ENCODE peak calls at places on chromosomes 4 and X, in four cellular contexts. One of them, this sample, is unnamed.

GRCh38 chrX:139204903-139205667 is 325.5 kb upstream of the F9 start:
- DNase-seq in lower lobe of right lung: peak
- DNase-seq in fibroblast of mammary gland: no peak
- DNase-seq in HT-29: no peak
- DNase-seq in this sample: peak

GRCh38 chr4:11542952-11543351 is 114.3 kb upstream of the HS3ST1 start:
- DNase-seq in fibroblast of mammary gland: no peak
- DNase-seq in lower lobe of right lung: no peak
- DNase-seq in HT-29: no peak
- DNase-seq in this sample: no peak

GRCh38 chrX:31236231-31236630 is 164.4 kb upstream of the FTHL17 start:
- DNase-seq in fibroblast of mammary gland: no peak
- DNase-seq in lower lobe of right lung: no peak
- DNase-seq in HT-29: no peak
- DNase-seq in this sample: no peak

GRCh38 chr4:128528177-128528576 is 240.6 kb upstream of the PGRMC2 start:
- DNase-seq in fibroblast of mammary gland: no peak
- DNase-seq in lower lobe of right lung: no peak
- DNase-seq in HT-29: no peak
- DNase-seq in this sample: no peak

GRCh38 chr4:6576932-6577331 is 1.9 kb downstream of the MAN2B2 start:
- DNase-seq in fibroblast of mammary gland: no peak
- DNase-seq in HT-29: no peak
- DNase-seq in lower lobe of right lung: no peak
- DNase-seq in this sample: no peak

GRCh38 chr4:80967346-80967745 is 63.2 kb upstream of the BMP3 start:
- DNase-seq in HT-29: no peak
- DNase-seq in fibroblast of mammary gland: peak
- DNase-seq in lower lobe of right lung: no peak
- DNase-seq in this sample: no peak

GRCh38 chrX:134172588-134173259 is 64.3 kb upstream of the CCDC160 start:
- DNase-seq in fibroblast of mammary gland: no peak
- DNase-seq in HT-29: no peak
- DNase-seq in lower lobe of right lung: peak
- DNase-seq in this sample: peak

GRCh38 chr4:142443469-142443868 is 402.6 kb downstream of the INPP4B start:
- DNase-seq in HT-29: no peak
- DNase-seq in lower lobe of right lung: no peak
- DNase-seq in fibroblast of mammary gland: no peak
- DNase-seq in this sample: no peak

GRCh38 chr4:111506706-111507105 is 638.5 kb upstream of the FAM241A start:
- DNase-seq in lower lobe of right lung: no peak
- DNase-seq in fibroblast of mammary gland: peak
- DNase-seq in HT-29: no peak
- DNase-seq in this sample: no peak

GRCh38 chr4:152114562-152114961 is 353.8 kb upstream of the GATB start:
- DNase-seq in fibroblast of mammary gland: no peak
- DNase-seq in lower lobe of right lung: no peak
- DNase-seq in HT-29: no peak
- DNase-seq in this sample: no peak

GRCh38 chr4:173417833-173418232 is 18.9 kb upstream of the SCRG1 start:
- DNase-seq in fibroblast of mammary gland: no peak
- DNase-seq in lower lobe of right lung: no peak
- DNase-seq in HT-29: no peak
- DNase-seq in this sample: no peak

GRCh38 chr4:140046037-140046436 is 107.9 kb downstream of the MAML3 start:
- DNase-seq in fibroblast of mammary gland: no peak
- DNase-seq in lower lobe of right lung: no peak
- DNase-seq in HT-29: no peak
- DNase-seq in this sample: no peak

GRCh38 chrX:9464435-9465371 is at the start of gene TBL1X:
- DNase-seq in lower lobe of right lung: peak
- DNase-seq in HT-29: no peak
- DNase-seq in fibroblast of mammary gland: peak
- DNase-seq in this sample: peak

GRCh38 chrX:129726307-129727111 is 12.3 kb upstream of the XPNPEP2 start:
- DNase-seq in lower lobe of right lung: peak
- DNase-seq in fibroblast of mammary gland: peak
- DNase-seq in HT-29: peak
- DNase-seq in this sample: no peak

GRCh38 chr4:3771167-3771809 is 5.1 kb downstream of the ADRA2C start:
- DNase-seq in lower lobe of right lung: no peak
- DNase-seq in fibroblast of mammary gland: no peak
- DNase-seq in HT-29: no peak
- DNase-seq in this sample: no peak

GRCh38 chr4:13143704-13144103 is 340.4 kb downstream of the RAB28 start:
- DNase-seq in HT-29: no peak
- DNase-seq in lower lobe of right lung: no peak
- DNase-seq in fibroblast of mammary gland: no peak
- DNase-seq in this sample: no peak

GRCh38 chrX:109475174-109475891 is 6.6 kb downstream of the GUCY2F start:
- DNase-seq in HT-29: peak
- DNase-seq in fibroblast of mammary gland: peak
- DNase-seq in lower lobe of right lung: no peak
- DNase-seq in this sample: peak

GRCh38 chr4:113769744-113770143 is 8.2 kb upstream of the CAMK2D start:
- DNase-seq in HT-29: no peak
- DNase-seq in fibroblast of mammary gland: no peak
- DNase-seq in lower lobe of right lung: no peak
- DNase-seq in this sample: no peak

GRCh38 chr4:182877326-182877883 is 39.8 kb downstream of the DCTD start:
- DNase-seq in lower lobe of right lung: no peak
- DNase-seq in fibroblast of mammary gland: no peak
- DNase-seq in HT-29: no peak
- DNase-seq in this sample: no peak

GRCh38 chr4:152138451-152138850 is 377.6 kb upstream of the GATB start:
- DNase-seq in HT-29: no peak
- DNase-seq in fibroblast of mammary gland: no peak
- DNase-seq in lower lobe of right lung: no peak
- DNase-seq in this sample: no peak

GRCh38 chrX:71823391-71824057 is 60.4 kb downstream of the CXorf49B start:
- DNase-seq in lower lobe of right lung: no peak
- DNase-seq in fibroblast of mammary gland: no peak
- DNase-seq in HT-29: no peak
- DNase-seq in this sample: no peak